ENCODE peak calls at places on chromosomes 16 and 17, in four cellular contexts. H is GM12891, X is GM19239, N is Kasumi-1. U is an unnamed sample.
A peak's percentile ranks its signal among the peaks of the same experiment; 100 is the strongest.

GRCh38 chr16:27398894-27399853 is 2.8 kb upstream of the IL21R start:
- DNase-seq in X (no peak), N (no peak), H (no peak), U (no peak)

GRCh38 chr17:9576521-9577401 is at the start of gene CFAP52:
- DNase-seq in X (peak; percentile 67), N (peak; percentile 56), H (peak; percentile 57), U (no peak)

GRCh38 chr17:7173687-7174602 is 5.2 kb downstream of the ASGR1 start:
- DNase-seq in N (peak; percentile 72), X (no peak), H (no peak), U (no peak)

GRCh38 chr17:4708436-4708835 is 2.0 kb upstream of the ARRB2 start:
- DNase-seq in X (no peak), N (no peak), H (no peak), U (no peak)

GRCh38 chr16:75029854-75030253 is 31.0 kb downstream of the ZNRF1 start:
- DNase-seq in N (no peak), H (no peak), X (no peak), U (peak; percentile 11)

GRCh38 chr17:77882481-77883212 is 75.9 kb upstream of the TNRC6C start:
- DNase-seq in N (peak; percentile 63), H (no peak), X (peak; percentile 50), U (no peak)

GRCh38 chr16:68378436-68379415 is 67.9 kb downstream of the PRMT7 start:
- DNase-seq in N (peak; percentile 41), X (no peak), H (no peak), U (no peak)

GRCh38 chr16:85395207-85395912 is 217.8 kb upstream of the GSE1 start:
- DNase-seq in H (peak; percentile 54), N (peak; percentile 39), X (peak; percentile 37), U (peak; percentile 97)

GRCh38 chr16:2082171-2082982 is 34.6 kb downstream of the TSC2 start:
- DNase-seq in N (no peak), H (no peak), X (no peak), U (no peak)

GRCh38 chr17:22461460-22462145 is 769.3 kb downstream of the KCNJ18 start:
- DNase-seq in H (no peak), X (no peak), N (no peak), U (no peak)

GRCh38 chr17:81471804-81472456 is 40.7 kb downstream of the ACTG1 start:
- DNase-seq in H (no peak), N (no peak), X (no peak), U (peak; percentile 74)

GRCh38 chr16:70523013-70523620 is at the start of gene COG4:
- DNase-seq in X (peak; percentile 61), N (peak; percentile 86), H (peak; percentile 71), U (peak; percentile 32)

GRCh38 chr17:77999413-78000173 is 41.1 kb downstream of the TNRC6C start:
- DNase-seq in H (no peak), N (no peak), X (no peak), U (no peak)

GRCh38 chr17:35337364-35337763 is 36.1 kb downstream of the SLFN11 start:
- DNase-seq in X (no peak), H (no peak), N (no peak), U (no peak)

GRCh38 chr16:84040823-84041391 is 1.7 kb downstream of the SLC38A8 start:
- DNase-seq in X (no peak), H (no peak), N (no peak), U (peak; percentile 63)

GRCh38 chr17:17849863-17850373 is 13.1 kb upstream of the SREBF1 start:
- DNase-seq in N (peak; percentile 22), H (peak; percentile 59), X (peak; percentile 58), U (no peak)

GRCh38 chr16:88491560-88492310 is 38.7 kb downstream of the ZFPM1 start:
- DNase-seq in N (no peak), X (no peak), H (no peak), U (no peak)

GRCh38 chr17:55722742-55723487 is at the start of gene TMEM100:
- DNase-seq in N (no peak), H (no peak), X (no peak), U (peak; percentile 63)

GRCh38 chr16:87661561-87661960 is 59.3 kb downstream of the JPH3 start:
- DNase-seq in N (peak; percentile 97), X (no peak), H (peak; percentile 68), U (no peak)

GRCh38 chr17:35218901-35219300 is 24.0 kb upstream of the SLFN5 start:
- DNase-seq in X (no peak), N (no peak), H (no peak), U (no peak)

GRCh38 chr16:56343661-56344517 is 81.5 kb downstream of the AMFR start:
- DNase-seq in H (no peak), X (no peak), N (no peak), U (no peak)

GRCh38 chr16:50683689-50684374 is 2.7 kb upstream of the SNX20 start:
- DNase-seq in N (peak; percentile 68), H (no peak), X (peak; percentile 49), U (no peak)

GRCh38 chr17:83125515-83126274 is 46.3 kb downstream of the METRNL start:
- DNase-seq in H (no peak), N (peak; percentile 78), X (no peak), U (peak; percentile 65)

GRCh38 chr16:89119161-89119621 is 25.5 kb downstream of the ACSF3 start:
- DNase-seq in H (no peak), X (no peak), N (peak; percentile 33), U (no peak)

GRCh38 chr17:14205992-14206461 is 30.6 kb downstream of the CDRT15 start:
- DNase-seq in X (no peak), H (no peak), N (no peak), U (no peak)

GRCh38 chr16:29811896-29812665 is at the start of gene PRRT2:
- DNase-seq in X (no peak), N (no peak), H (no peak), U (no peak)

GRCh38 chr16:11629071-11630030 is 38.9 kb upstream of the SNN start:
- DNase-seq in X (no peak), H (no peak), N (peak; percentile 54), U (no peak)

GRCh38 chr16:16019488-16019887 is 70.1 kb downstream of the ABCC1 start:
- DNase-seq in X (no peak), H (no peak), N (no peak), U (no peak)

GRCh38 chr17:5019475-5019956 is 15.7 kb downstream of the SLC52A1 start:
- DNase-seq in N (peak; percentile 9), X (peak; percentile 46), H (peak; percentile 59), U (no peak)

GRCh38 chr16:4574919-4575705 is 19.0 kb downstream of the C16orf96 start:
- DNase-seq in N (peak; percentile 24), X (no peak), H (no peak), U (no peak)

GRCh38 chr17:13253746-13254410 is 236.1 kb upstream of the ELAC2 start:
- DNase-seq in N (no peak), X (no peak), H (no peak), U (no peak)

GRCh38 chr17:5881849-5882248 is 188.3 kb upstream of the WSCD1 start:
- DNase-seq in X (no peak), H (no peak), N (no peak), U (no peak)

GRCh38 chr17:16027708-16028584 is 28.3 kb downstream of the TTC19 start:
- DNase-seq in H (peak; percentile 32), X (no peak), N (peak; percentile 29), U (peak; percentile 85)